ENCODE peak calls at places on chromosome X, in four cellular contexts. K is cardiac muscle cell, I is transverse colon, X is left ventricle myocardium inferior. D is an unnamed sample.

GRCh38 chrX:118164138-118164537 is 47.5 kb upstream of the KLHL13 start:
- DNase-seq in K (no peak), I (no peak), X (no peak), D (no peak)

GRCh38 chrX:47562615-47563243 is 1.7 kb downstream of the ARAF start:
- DNase-seq in K (peak; percentile 12), I (no peak), X (no peak), D (no peak)

GRCh38 chrX:70960728-70961127 is 29.8 kb upstream of the SLC7A3 start:
- DNase-seq in K (no peak), I (no peak), X (no peak), D (peak; percentile 3)

GRCh38 chrX:149881081-149881711 is at the start of gene MAGEA8:
- DNase-seq in K (no peak), I (no peak), X (no peak), D (peak; percentile 32)

GRCh38 chrX:47683171-47684145 is 24.5 kb upstream of the UXT start:
- DNase-seq in K (no peak), I (no peak), X (no peak), D (no peak)

GRCh38 chrX:11298600-11298999 is 5.4 kb downstream of the AMELX start:
- DNase-seq in K (no peak), I (no peak), X (no peak), D (no peak)

GRCh38 chrX:97050413-97050812 is 166.7 kb downstream of the RPA4 start:
- DNase-seq in K (no peak), I (no peak), X (no peak), D (no peak)

GRCh38 chrX:17738737-17739535 is 1.6 kb downstream of the SCML1 start:
- DNase-seq in K (no peak), I (no peak), X (no peak), D (no peak)

GRCh38 chrX:13742397-13743176 is 8.0 kb downstream of the OFD1 start:
- DNase-seq in K (no peak), I (peak; percentile 15), X (no peak), D (peak; percentile 46)

GRCh38 chrX:101986571-101986970 is 54.7 kb upstream of the ZMAT1 start:
- DNase-seq in K (no peak), I (no peak), X (no peak), D (no peak)

GRCh38 chrX:31251336-31251735 is 179.5 kb upstream of the FTHL17 start:
- DNase-seq in K (no peak), I (no peak), X (no peak), D (no peak)

GRCh38 chrX:25527596-25527995 is 511.8 kb upstream of the ARX start:
- DNase-seq in K (no peak), I (no peak), X (no peak), D (no peak)

GRCh38 chrX:136480383-136480782 is 7.4 kb upstream of the BRS3 start:
- DNase-seq in K (no peak), I (no peak), X (no peak), D (no peak)

GRCh38 chrX:56618250-56618649 is 54.8 kb downstream of the UBQLN2 start:
- DNase-seq in K (no peak), I (no peak), X (no peak), D (no peak)

GRCh38 chrX:17859609-17860178 is 1.4 kb downstream of the RAI2 start:
- DNase-seq in K (no peak), I (peak; percentile 15), X (no peak), D (no peak)

GRCh38 chrX:8653956-8654355 is 78.0 kb downstream of the ANOS1 start:
- DNase-seq in K (no peak), I (no peak), X (no peak), D (no peak)

GRCh38 chrX:23616361-23616760 is 50.9 kb upstream of the PRDX4 start:
- DNase-seq in K (peak; percentile 59), I (no peak), X (no peak), D (no peak)

GRCh38 chrX:21487832-21488231 is 113.6 kb downstream of the CNKSR2 start:
- DNase-seq in K (peak; percentile 56), I (no peak), X (no peak), D (no peak)

GRCh38 chrX:136156560-136157117 is 9.3 kb downstream of the FHL1 start:
- DNase-seq in K (no peak), I (no peak), X (no peak), D (no peak)

GRCh38 chrX:152601848-152602616 is 35.7 kb upstream of the GABRQ start:
- DNase-seq in K (no peak), I (no peak), X (no peak), D (no peak)

GRCh38 chrX:96004386-96004785 is 680.3 kb upstream of the DIAPH2 start:
- DNase-seq in K (no peak), I (no peak), X (no peak), D (no peak)

GRCh38 chrX:130746709-130747347 is 156.2 kb downstream of the ENOX2 start:
- DNase-seq in K (no peak), I (no peak), X (no peak), D (no peak)

GRCh38 chrX:115408736-115409390 is 119.3 kb downstream of the LUZP4 start:
- DNase-seq in K (no peak), I (no peak), X (no peak), D (no peak)

GRCh38 chrX:137483554-137483953 is 82.4 kb upstream of the ZIC3 start:
- DNase-seq in K (no peak), I (no peak), X (no peak), D (no peak)

GRCh38 chrX:129523076-129524055 is at the start of gene SMARCA1:
- DNase-seq in K (peak; percentile 66), I (peak; percentile 17), X (peak; percentile 48), D (peak; percentile 53)

GRCh38 chrX:148354906-148355305 is 145.5 kb upstream of the AFF2 start:
- DNase-seq in K (no peak), I (no peak), X (no peak), D (no peak)

GRCh38 chrX:150482537-150483217 is 85.7 kb upstream of the MTM1 start:
- DNase-seq in K (no peak), I (no peak), X (no peak), D (no peak)

GRCh38 chrX:108516184-108516583 is 76.5 kb downstream of the COL4A5 start:
- DNase-seq in K (peak; percentile 5), I (no peak), X (no peak), D (no peak)

GRCh38 chrX:129984196-129984962 is 1.9 kb downstream of the BCORL1 start:
- DNase-seq in K (no peak), I (peak; percentile 28), X (peak; percentile 28), D (peak; percentile 70)

GRCh38 chrX:116823677-116824076 is 360.9 kb upstream of the CT83 start:
- DNase-seq in K (no peak), I (no peak), X (no peak), D (no peak)

DNA sequence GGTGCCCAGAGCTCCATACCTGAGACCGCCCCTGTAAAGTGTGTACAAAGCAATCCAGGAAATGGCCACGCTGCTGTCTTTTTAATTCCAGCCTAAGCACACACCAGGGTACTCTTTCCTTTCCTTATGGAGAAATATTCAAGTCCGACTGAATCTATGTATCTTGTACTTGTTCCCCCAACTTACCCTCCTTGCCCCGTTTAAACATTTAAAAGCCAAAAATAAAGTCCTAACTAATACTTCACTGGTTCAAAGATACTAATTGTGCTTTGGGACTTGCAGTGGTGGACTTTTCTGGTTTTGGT is 731 bp upstream of the AMMECR1 start:
- DNase-seq in K (no peak), I (no peak), X (no peak), D (peak; percentile 39)
- H3K4me1 ChIP-seq in K (no peaks in the 10 kb centered on the region), I (peaks cover 13% of the 10 kb centered on the region), X (peaks cover 15% of the 10 kb centered on the region), D (peaks cover 15% of the 10 kb centered on the region)

DNA sequence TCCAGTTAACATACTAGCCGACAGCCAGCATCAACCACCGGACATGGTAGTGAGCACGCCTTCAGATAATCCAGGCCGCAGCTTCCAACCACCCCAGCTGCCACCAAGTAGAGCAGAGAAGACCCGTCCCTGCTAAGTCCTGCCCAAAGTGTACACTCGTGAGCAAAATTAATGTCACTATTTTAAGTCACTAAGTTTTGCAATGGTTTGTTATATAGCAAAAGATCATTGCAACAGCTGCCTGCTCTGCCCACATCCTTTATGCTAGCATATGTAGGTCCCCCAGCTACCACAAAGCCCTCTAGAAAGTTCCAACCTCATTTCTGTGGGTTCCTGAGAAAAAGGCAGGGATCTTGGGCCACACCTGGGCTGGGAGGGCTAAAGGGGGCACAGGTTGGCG is 347.0 kb downstream of the BCOR start:
- DNase-seq in K (no peak), I (no peak), X (no peak), D (no peak)
- H3K4me1 ChIP-seq in K (no peaks in the 10 kb centered on the region), I (peaks cover 8% of the 10 kb centered on the region), X (peaks cover 23% of the 10 kb centered on the region), D (peaks cover 23% of the 10 kb centered on the region)

GRCh38 chrX:154727418-154728323 is 23.2 kb downstream of the GAB3 start:
- DNase-seq in K (no peak), I (peak; percentile 47), X (peak; percentile 57), D (no peak)
- H3K4me1 ChIP-seq in K (no peaks in the 10 kb centered on the region), I (peaks cover 30% of the 10 kb centered on the region), X (peaks cover 96% of the 10 kb centered on the region), D (no peaks in the 10 kb centered on the region)

DNA sequence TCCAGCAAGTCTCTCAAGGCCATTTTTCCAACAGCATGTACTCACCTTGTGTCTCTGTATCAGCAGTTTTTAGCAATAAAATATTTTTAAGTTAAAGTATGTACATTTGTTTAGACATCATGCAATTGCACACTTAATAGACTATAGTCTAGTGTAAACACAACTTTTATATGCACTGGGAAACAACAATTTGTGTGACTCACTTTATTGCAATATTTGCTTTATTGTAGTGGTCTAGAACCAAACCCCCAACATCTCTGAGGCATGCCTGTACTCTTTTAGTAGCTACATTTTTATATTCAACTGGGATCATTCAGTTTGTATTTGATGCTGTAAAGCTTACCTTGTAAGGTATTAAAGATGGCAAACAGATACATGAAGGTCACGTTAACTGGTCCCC is 14.7 kb upstream of the PHKA2 start:
- DNase-seq in K (no peak), I (no peak), X (no peak), D (no peak)
- H3K4me1 ChIP-seq in K (no peaks in the 10 kb centered on the region), I (no peaks in the 10 kb centered on the region), X (no peaks in the 10 kb centered on the region), D (peaks cover 8% of the 10 kb centered on the region)

DNA sequence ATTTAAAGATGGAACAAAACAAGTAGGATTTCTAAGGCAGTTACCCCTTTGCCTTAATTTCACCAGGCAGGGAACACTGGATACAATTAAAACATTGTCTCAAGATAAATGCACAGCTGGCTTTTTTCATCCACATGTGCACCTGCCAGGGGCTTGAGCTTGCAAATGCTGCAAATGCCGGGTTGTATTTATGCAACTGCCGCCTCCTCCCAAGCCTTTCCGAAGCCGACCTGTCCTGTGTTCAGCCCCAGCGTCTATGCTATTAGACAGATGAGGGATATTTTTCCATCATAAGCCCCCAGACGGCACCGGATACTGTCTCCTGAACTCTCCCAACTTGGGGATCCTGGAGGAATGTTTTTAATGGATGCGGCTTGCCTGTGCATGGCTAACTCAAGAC is 251.6 kb downstream of the CRLF2 start:
- DNase-seq in K (no peak), I (no peak), X (no peak), D (no peak)
- H3K4me1 ChIP-seq in K (peaks cover 5% of the 10 kb centered on the region), I (no peaks in the 10 kb centered on the region), X (no peaks in the 10 kb centered on the region), D (no peaks in the 10 kb centered on the region)

GRCh38 chrX:155949098-155949497 is 48.4 kb upstream of the IL9R start:
- DNase-seq in K (no peak), I (no peak), X (no peak), D (no peak)
- H3K4me1 ChIP-seq in K (no peaks in the 10 kb centered on the region), I (no peaks in the 10 kb centered on the region), X (no peaks in the 10 kb centered on the region), D (no peaks in the 10 kb centered on the region)

DNA sequence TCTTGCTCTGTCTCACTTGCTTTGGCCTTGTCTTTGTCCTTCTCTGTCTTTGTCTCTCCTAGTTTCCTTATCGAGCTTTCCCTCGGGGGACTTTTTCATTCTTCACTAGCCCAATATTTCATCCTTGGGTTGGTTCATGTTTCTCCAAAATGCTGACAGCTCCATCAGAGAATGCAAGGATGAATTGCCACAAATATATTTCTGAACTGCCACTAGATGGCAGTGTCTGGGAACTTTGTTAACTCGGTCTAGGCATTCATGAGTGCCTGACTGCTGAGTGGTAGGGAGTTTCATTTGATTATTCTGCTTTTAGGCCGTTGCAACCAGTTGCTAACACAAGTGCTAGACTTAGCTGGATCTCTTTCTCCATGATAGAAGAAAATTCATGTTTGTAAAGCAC is 73.5 kb upstream of the RAP2C start:
- DNase-seq in K (peak; percentile 73), I (peak; percentile 12), X (no peak), D (peak; percentile 50)
- H3K4me1 ChIP-seq in K (peaks cover 6% of the 10 kb centered on the region), I (no peaks in the 10 kb centered on the region), X (no peaks in the 10 kb centered on the region), D (peaks cover 6% of the 10 kb centered on the region)